ENCODE peak calls at places on chromosomes 13 and 19, in seven cellular contexts. E is CD8-positive, alpha-beta memory T cell; M is ascending aorta; I is aorta; P is A673; W is Panc1; C is CD4-positive, alpha-beta memory T cell. V is an unnamed sample.
A peak's percentile ranks its signal among the peaks of the same experiment; 100 is the strongest.

GRCh38 chr19:48754950-48755645 is at the start of gene FGF21:
- DNase-seq in E (no peak), M (no peak), I (no peak), P (no peak), W (no peak), C (no peak), V (no peak)

GRCh38 chr13:114101831-114102520 is 30.4 kb downstream of the RASA3 start:
- DNase-seq in E (no peak), M (no peak), I (peak; percentile 70), P (no peak), W (no peak), C (no peak), V (no peak)

GRCh38 chr19:6233051-6233826 is 46.5 kb downstream of the MLLT1 start:
- DNase-seq in E (no peak), M (no peak), I (peak; percentile 87), P (no peak), W (no peak), C (no peak), V (peak; percentile 5)

GRCh38 chr13:51237887-51238286 is 15.7 kb downstream of the FAM124A start:
- DNase-seq in E (no peak), M (no peak), I (no peak), P (no peak), W (no peak), C (no peak), V (no peak)

GRCh38 chr13:24071423-24072075 is 89.0 kb upstream of the SPATA13 start:
- DNase-seq in E (no peak), M (no peak), I (no peak), P (no peak), W (no peak), C (no peak), V (no peak)

GRCh38 chr19:34215666-34216038 is 38.7 kb upstream of the GARRE1 start:
- DNase-seq in E (no peak), M (no peak), I (no peak), P (no peak), W (no peak), C (no peak), V (no peak)

GRCh38 chr19:16572332-16573211 is at the start of gene SLC35E1:
- DNase-seq in E (peak; percentile 88), M (peak; percentile 86), I (peak; percentile 98), P (peak; percentile 97), W (peak; percentile 61), C (peak; percentile 89), V (peak; percentile 96)

GRCh38 chr19:18157465-18158063 is 4.6 kb downstream of the PIK3R2 start:
- DNase-seq in E (no peak), M (no peak), I (no peak), P (no peak), W (no peak), C (no peak), V (peak; percentile 92)

GRCh38 chr13:45119469-45119989 is 781 bp upstream of the GTF2F2 start:
- DNase-seq in E (peak; percentile 67), M (no peak), I (no peak), P (no peak), W (no peak), C (peak; percentile 80), V (no peak)

GRCh38 chr13:75860935-75861334 is 224.8 kb downstream of the LMO7 start:
- DNase-seq in E (no peak), M (no peak), I (no peak), P (no peak), W (no peak), C (no peak), V (no peak)

GRCh38 chr13:46475586-46475991 is 77.4 kb upstream of the LRCH1 start:
- DNase-seq in E (no peak), M (no peak), I (no peak), P (peak; percentile 32), W (no peak), C (no peak), V (no peak)

GRCh38 chr13:50521750-50522149 is 321.7 kb downstream of the DLEU7 start:
- DNase-seq in E (no peak), M (no peak), I (no peak), P (peak; percentile 19), W (no peak), C (no peak), V (no peak)

GRCh38 chr13:98856983-98857382 is 104.5 kb upstream of the SLC15A1 start:
- DNase-seq in E (no peak), M (no peak), I (no peak), P (no peak), W (no peak), C (no peak), V (no peak)

GRCh38 chr19:33388817-33389573 is 15.5 kb downstream of the CEBPG start:
- DNase-seq in E (no peak), M (no peak), I (peak; percentile 77), P (no peak), W (no peak), C (no peak), V (peak; percentile 29)

GRCh38 chr19:7522923-7523667 is 671 bp downstream of the MCOLN1 start:
- DNase-seq in E (no peak), M (no peak), I (no peak), P (no peak), W (no peak), C (no peak), V (no peak)

GRCh38 chr13:113918580-113918979 is 54.7 kb upstream of the GAS6 start:
- DNase-seq in E (no peak), M (no peak), I (no peak), P (no peak), W (no peak), C (no peak), V (no peak)

GRCh38 chr19:2976609-2977000 is 759 bp upstream of the TLE6 start:
- DNase-seq in E (no peak), M (no peak), I (no peak), P (no peak), W (no peak), C (no peak), V (peak; percentile 73)

GRCh38 chr13:102195566-102196462 is 206.0 kb downstream of the FGF14 start:
- DNase-seq in E (no peak), M (no peak), I (no peak), P (peak; percentile 86), W (no peak), C (no peak), V (peak; percentile 70)

GRCh38 chr13:27482996-27483395 is 32.6 kb upstream of the MTIF3 start:
- DNase-seq in E (no peak), M (no peak), I (no peak), P (no peak), W (no peak), C (peak; percentile 8), V (no peak)

GRCh38 chr19:50330365-50331078 is 1.3 kb upstream of the KCNC3 start:
- DNase-seq in E (peak; percentile 72), M (no peak), I (peak; percentile 87), P (peak; percentile 88), W (no peak), C (peak; percentile 79), V (peak; percentile 97)

GRCh38 chr13:65603160-65603559 is 1627.0 kb downstream of the PCDH9 start:
- DNase-seq in E (no peak), M (no peak), I (no peak), P (no peak), W (no peak), C (no peak), V (no peak)

GRCh38 chr19:53101518-53101917 is 1.7 kb downstream of the ZNF160 start:
- DNase-seq in E (no peak), M (no peak), I (no peak), P (no peak), W (no peak), C (no peak), V (no peak)

GRCh38 chr13:101521371-101521770 is 68.9 kb downstream of the ITGBL1 start:
- DNase-seq in E (no peak), M (no peak), I (no peak), P (no peak), W (no peak), C (no peak), V (no peak)

DNA sequence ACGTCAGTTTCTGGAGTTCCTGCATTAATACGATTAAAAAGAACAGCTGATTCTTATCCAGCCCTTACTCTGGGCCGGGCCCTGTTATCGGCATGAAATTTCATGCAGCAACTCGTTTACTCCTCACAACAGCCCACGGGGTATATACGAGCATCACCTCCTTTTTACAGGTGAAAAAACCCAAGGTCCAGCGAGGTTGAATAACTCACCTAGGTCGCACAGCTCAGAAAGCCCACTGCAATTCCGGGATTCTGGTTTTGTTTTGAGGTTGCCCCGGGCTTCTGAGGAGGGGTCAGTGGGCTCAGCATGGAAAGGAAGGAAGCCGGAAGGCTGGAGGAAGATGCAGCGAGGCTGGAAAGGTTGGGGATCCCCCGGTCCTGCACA is 577 bp upstream of the ACP7 start:
- DNase-seq in E (no peak), M (no peak), I (no peak), P (no peak), W (no peak), C (no peak), V (no peak)
- H3K4me3 ChIP-seq in E (peak overlapping the region; percentile 51), M (peak overlapping the region; percentile 16), I (no peak overlapping the region), P (no peak overlapping the region), W (peak overlapping the region; percentile 72), C (peak overlapping the region; percentile 15), V (no peak overlapping the region)

DNA sequence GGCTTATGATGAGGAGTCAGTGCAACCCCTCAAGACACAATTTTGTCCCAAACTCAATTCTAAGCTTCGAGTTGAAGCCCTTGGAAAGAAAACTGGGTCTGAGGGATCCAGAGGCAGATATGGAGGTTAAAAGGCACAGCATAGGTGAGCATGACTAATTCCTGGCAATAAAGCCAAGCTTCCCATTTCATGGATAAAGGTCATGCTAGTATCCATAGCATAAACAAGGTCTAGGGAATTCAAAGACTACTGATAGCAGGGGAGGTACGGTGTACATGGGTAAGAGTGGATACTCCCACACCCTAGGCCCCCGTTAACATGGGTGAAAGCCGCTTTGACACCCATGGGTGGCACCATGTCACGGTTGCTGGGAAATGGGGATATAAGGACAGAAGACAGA is 24.0 kb downstream of the MED4 start:
- DNase-seq in E (no peak), M (no peak), I (no peak), P (no peak), W (no peak), C (no peak), V (no peak)
- H3K9me3 ChIP-seq in E (no peaks in the 10 kb centered on the region), M (peaks cover 31% of the 10 kb centered on the region), I (peaks cover 2% of the 10 kb centered on the region), P (peaks cover 37% of the 10 kb centered on the region), W (peaks cover 13% of the 10 kb centered on the region), C (no peaks in the 10 kb centered on the region), V (peaks cover 3% of the 10 kb centered on the region)

GRCh38 chr13:59230484-59231264 is 933.1 kb downstream of the DIAPH3 start:
- DNase-seq in E (no peak), M (no peak), I (no peak), P (peak; percentile 63), W (no peak), C (no peak), V (no peak)
- H3K27me3 ChIP-seq in E (no peaks in the 10 kb centered on the region), M (no peaks in the 10 kb centered on the region), I (no peaks in the 10 kb centered on the region), P (no peaks in the 10 kb centered on the region), W (no peaks in the 10 kb centered on the region), C (no peaks in the 10 kb centered on the region), V (no peaks in the 10 kb centered on the region)

GRCh38 chr13:112710855-112711527 is 21.2 kb downstream of the ATP11A start:
- DNase-seq in E (no peak), M (no peak), I (peak; percentile 74), P (no peak), W (no peak), C (no peak), V (no peak)

GRCh38 chr13:112709825-112710783 is 20.3 kb downstream of the ATP11A start:
- DNase-seq in E (no peak), M (no peak), I (peak; percentile 69), P (no peak), W (no peak), C (no peak), V (no peak)

GRCh38 chr13:112712451-112712881 is 22.6 kb downstream of the ATP11A start:
- DNase-seq in E (no peak), M (no peak), I (peak; percentile 70), P (no peak), W (no peak), C (no peak), V (no peak)

GRCh38 chr13:112713517-112714253 is 23.8 kb downstream of the ATP11A start:
- DNase-seq in E (no peak), M (no peak), I (no peak), P (no peak), W (no peak), C (no peak), V (no peak)

GRCh38 chr13:112711528-112712265 is 21.9 kb downstream of the ATP11A start:
- DNase-seq in E (no peak), M (peak; percentile 67), I (peak; percentile 87), P (peak; percentile 75), W (no peak), C (no peak), V (peak; percentile 37)
- H3K4me3 ChIP-seq in E (no peak overlapping the region), M (peak overlapping the region; percentile 49), I (no peak overlapping the region), P (no peak overlapping the region), W (peak overlapping the region; percentile 44), C (no peak overlapping the region), V (no peak overlapping the region)

V was measured in BE2C.